ENCODE peak calls at places on chromosomes 5 and 9, in ten cellular contexts. E, D, R, H, N, P, Y, L, Z and A are unnamed samples.

GRCh38 chr5:78667461-78668103 is 19.0 kb upstream of the LHFPL2 start:
- DNase-seq in E (no peak), D (no peak), R (no peak), H (no peak), N (no peak), P (no peak), Y (no peak), L (no peak), Z (no peak), A (no peak)

GRCh38 chr9:37903581-37903830 is 421 bp downstream of the SLC25A51 start:
- DNase-seq in E (peak; percentile 70), D (no peak), R (no peak), H (no peak), N (no peak), P (no peak), Y (no peak), L (no peak), Z (no peak), A (no peak)

GRCh38 chr9:82104252-82104651 is 115.7 kb downstream of the SPATA31D1 start:
- DNase-seq in E (no peak), D (no peak), R (no peak), H (no peak), N (no peak), P (no peak), Y (no peak), L (no peak), Z (no peak), A (no peak)

GRCh38 chr9:109329274-109330258 is 8.7 kb upstream of the EPB41L4B start:
- DNase-seq in E (peak; percentile 67), D (no peak), R (no peak), H (no peak), N (peak; percentile 82), P (peak; percentile 82), Y (no peak), L (no peak), Z (no peak), A (peak; percentile 81)

GRCh38 chr9:11328326-11328725 is 715.5 kb upstream of the PTPRD start:
- DNase-seq in E (no peak), D (no peak), R (no peak), H (no peak), N (no peak), P (no peak), Y (no peak), L (no peak), Z (no peak), A (no peak)

GRCh38 chr9:12464910-12465512 is 228.2 kb upstream of the TYRP1 start:
- DNase-seq in E (no peak), D (peak; percentile 42), R (no peak), H (no peak), N (no peak), P (no peak), Y (no peak), L (no peak), Z (no peak), A (no peak)

GRCh38 chr9:123150708-123151503 is 117.4 kb downstream of the GPR21 start:
- DNase-seq in E (no peak), D (peak; percentile 89), R (no peak), H (no peak), N (no peak), P (no peak), Y (no peak), L (no peak), Z (no peak), A (no peak)

GRCh38 chr9:27474350-27474749 is 49.7 kb upstream of the IFNK start:
- DNase-seq in E (no peak), D (no peak), R (peak; percentile 14), H (no peak), N (no peak), P (no peak), Y (no peak), L (no peak), Z (no peak), A (no peak)

GRCh38 chr9:14661421-14662059 is 31.7 kb downstream of the ZDHHC21 start:
- DNase-seq in E (no peak), D (peak; percentile 73), R (no peak), H (no peak), N (no peak), P (no peak), Y (no peak), L (no peak), Z (no peak), A (no peak)

GRCh38 chr5:128757560-128757959 is 207.7 kb upstream of the SLC27A6 start:
- DNase-seq in E (no peak), D (no peak), R (no peak), H (no peak), N (no peak), P (no peak), Y (no peak), L (no peak), Z (no peak), A (no peak)

GRCh38 chr5:150144211-150144801 is 11.3 kb downstream of the PDGFRB start:
- DNase-seq in E (peak; percentile 82), D (no peak), R (no peak), H (no peak), N (no peak), P (no peak), Y (no peak), L (no peak), Z (no peak), A (no peak)
- TF ChIP-seq POLR2AphosphoS5 in E (peak; percentile 68), D (no peak), R (no peak), H (no peak), N (no peak), P (no peak), Y (no peak), L (no peak), Z (no peak), A (peak; percentile 61)

DNA sequence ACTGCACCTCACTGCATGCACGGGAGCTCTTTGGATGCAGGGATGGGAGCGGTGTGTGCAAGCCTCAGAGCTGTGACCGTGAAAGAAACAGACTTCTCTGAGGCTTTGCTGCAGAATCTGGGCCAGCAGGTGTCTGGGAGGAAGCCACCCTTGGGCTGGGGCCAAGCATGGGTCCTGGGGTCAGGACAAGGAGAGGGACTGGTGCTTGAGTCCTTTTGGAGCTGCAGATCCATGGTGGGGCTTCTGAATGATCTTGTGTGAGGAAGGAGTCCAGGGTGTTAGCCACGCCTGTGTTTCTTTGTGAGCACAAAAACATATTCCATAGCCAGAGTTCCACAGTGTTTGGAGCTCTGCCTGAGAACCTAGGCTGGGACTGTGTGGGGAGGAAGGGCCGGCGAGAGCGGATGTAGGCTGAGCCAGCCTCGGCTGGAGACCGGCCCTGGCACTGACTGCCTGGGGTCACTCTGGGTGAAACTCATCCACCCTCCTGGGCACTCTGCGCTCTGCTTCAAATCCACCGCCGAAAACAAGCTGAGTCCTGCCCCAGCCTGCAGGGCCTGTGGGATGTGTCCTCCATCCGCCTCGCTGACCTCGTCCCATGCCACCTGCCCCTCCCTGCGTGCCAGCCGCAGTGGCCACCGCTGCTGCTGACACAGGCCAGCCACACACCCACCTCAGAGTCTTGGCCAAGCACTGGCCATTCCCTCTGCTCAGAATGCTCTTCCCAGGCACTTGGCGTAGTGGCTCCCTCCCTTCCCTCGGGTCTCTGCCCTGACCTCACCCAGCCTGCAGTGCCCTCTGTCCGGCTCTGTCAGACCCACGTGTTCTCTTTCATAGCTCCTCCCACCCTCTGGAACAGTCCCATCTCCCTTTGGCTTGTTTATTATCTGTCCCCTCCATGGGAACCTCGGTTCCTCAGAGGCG is 26.7 kb downstream of the ERGIC1 start:
- DNase-seq in E (peak; percentile 97), D (peak; percentile 90), R (peak; percentile 98), H (no peak), N (peak; percentile 91), P (peak; percentile 62), Y (no peak), L (no peak), Z (no peak), A (peak; percentile 86)
- TF ChIP-seq POLR2A in E (peak; percentile 2), D (peak; percentile 53), R (no peak), H (no peak), N (peak; percentile 25), P (no peak), Y (no peak), L (no peak), Z (no peak), A (no peak)

DNA sequence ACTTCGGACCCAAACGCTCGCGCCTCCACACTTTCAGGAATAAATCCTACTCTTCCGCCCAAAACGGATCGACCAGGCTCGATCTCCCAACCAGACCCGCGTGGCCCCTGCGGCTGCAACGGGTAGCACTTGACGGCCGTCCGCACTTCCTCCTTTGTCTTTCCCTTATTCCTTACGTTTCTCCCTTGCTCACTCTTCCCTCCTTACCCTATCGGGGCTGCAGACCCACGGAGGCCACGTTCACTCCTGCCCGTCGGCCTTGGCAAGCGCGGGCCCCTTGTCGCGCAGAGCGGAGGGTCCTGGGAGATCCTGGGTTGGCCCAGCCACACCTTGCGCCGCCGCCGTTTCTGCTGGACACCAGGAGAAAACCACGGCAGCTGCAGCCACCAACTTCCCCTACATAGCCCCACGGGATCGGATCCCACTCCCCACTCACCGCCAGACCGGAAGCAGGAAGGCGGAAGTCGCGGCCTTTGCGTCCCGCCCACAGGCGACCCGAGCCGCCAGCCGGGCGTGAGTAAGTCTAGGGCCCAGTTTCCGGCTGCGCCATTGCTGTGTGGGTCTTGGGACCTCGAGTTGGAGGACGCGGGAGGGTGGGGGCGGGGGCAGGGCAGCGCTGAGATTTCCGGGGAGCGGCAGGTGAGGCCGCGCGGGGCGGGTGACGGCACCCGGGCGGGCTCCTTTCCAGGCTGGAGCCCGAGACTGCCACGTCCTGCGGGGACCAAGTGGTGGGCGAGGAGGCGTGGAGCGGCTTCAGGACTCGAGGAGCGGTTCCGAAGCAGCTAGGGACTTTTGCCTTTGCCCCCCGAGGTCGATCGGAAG is at the start of gene SMIM15:
- DNase-seq in E (peak; percentile 93), D (peak; percentile 82), R (peak; percentile 95), H (peak; percentile 79), N (peak; percentile 89), P (peak; percentile 93), Y (peak; percentile 83), L (peak; percentile 82), Z (peak; percentile 82), A (peak; percentile 83)
- TF ChIP-seq POLR2AphosphoS5 in E (peak; percentile 84), D (peak; percentile 89), R (peak; percentile 86), H (peak; percentile 90), N (peak; percentile 88), P (peak; percentile 81), Y (no peak), L (peak; percentile 77), Z (peak; percentile 83), A (peak; percentile 74)

GRCh38 chr9:3894764-3895163 is 369.0 kb upstream of the RFX3 start:
- DNase-seq in E (no peak), D (no peak), R (no peak), H (no peak), N (no peak), P (no peak), Y (no peak), L (no peak), Z (no peak), A (no peak)

GRCh38 chr9:3893519-3893918 is 367.7 kb upstream of the RFX3 start:
- DNase-seq in E (no peak), D (no peak), R (no peak), H (no peak), N (no peak), P (peak; percentile 12), Y (no peak), L (no peak), Z (no peak), A (no peak)

GRCh38 chr9:3898371-3899218 is 372.8 kb upstream of the RFX3 start:
- DNase-seq in E (no peak), D (peak; percentile 55), R (no peak), H (no peak), N (no peak), P (peak; percentile 23), Y (no peak), L (no peak), Z (no peak), A (no peak)

GRCh38 chr9:3900673-3901318 is 375.0 kb upstream of the RFX3 start:
- DNase-seq in E (no peak), D (no peak), R (no peak), H (no peak), N (no peak), P (no peak), Y (no peak), L (no peak), Z (no peak), A (no peak)

GRCh38 chr9:3896576-3896975 is 370.8 kb upstream of the RFX3 start:
- DNase-seq in E (no peak), D (no peak), R (no peak), H (no peak), N (no peak), P (no peak), Y (no peak), L (no peak), Z (no peak), A (no peak)
- TF ChIP-seq POLR2A in E (no peak), D (no peak), R (no peak), H (no peak), N (no peak), P (no peak), Y (no peak), L (no peak), Z (no peak), A (no peak)